ENCODE peak calls at places on chromosomes 16 and 17, in four cellular contexts. D is body of pancreas, G is left ventricle myocardium inferior, V is heart left ventricle. Q is an unnamed sample.

GRCh38 chr16:4945560-4946502 is 8.9 kb upstream of the PPL start:
- DNase-seq in V (no peak), G (peak; percentile 52), D (peak; percentile 38), Q (no peak)

GRCh38 chr17:16917995-16918394 is 53.9 kb downstream of the TNFRSF13B start:
- DNase-seq in D (no peak), V (no peak), G (peak; percentile 3), Q (peak; percentile 16)

GRCh38 chr16:64363039-64363438 is 758.8 kb downstream of the CDH11 start:
- DNase-seq in V (no peak), G (no peak), D (no peak), Q (no peak)

GRCh38 chr17:77681820-77682219 is 276.7 kb upstream of the TNRC6C start:
- DNase-seq in G (peak; percentile 86), V (peak; percentile 86), D (peak; percentile 20), Q (peak; percentile 27)

GRCh38 chr17:46979023-46979870 is at the start of gene RPRML:
- DNase-seq in D (peak; percentile 39), G (peak; percentile 28), V (peak; percentile 74), Q (peak; percentile 45)

GRCh38 chr17:54727624-54728023 is 173.0 kb upstream of the TOM1L1 start:
- DNase-seq in G (no peak), D (no peak), V (no peak), Q (no peak)

GRCh38 chr17:40180694-40181093 is 3.4 kb downstream of the RAPGEFL1 start:
- DNase-seq in G (no peak), V (no peak), D (peak; percentile 70), Q (peak; percentile 81)

GRCh38 chr17:9729735-9730420 is 61.5 kb downstream of the DHRS7C start:
- DNase-seq in G (no peak), V (no peak), D (no peak), Q (no peak)

GRCh38 chr17:77385750-77386501 is 245.2 kb downstream of the SEC14L1 start:
- DNase-seq in G (peak; percentile 61), V (no peak), D (no peak), Q (no peak)

GRCh38 chr16:84175351-84176081 is 11.3 kb downstream of the TAF1C start:
- DNase-seq in D (peak; percentile 68), G (no peak), V (no peak), Q (peak; percentile 55)

DNA sequence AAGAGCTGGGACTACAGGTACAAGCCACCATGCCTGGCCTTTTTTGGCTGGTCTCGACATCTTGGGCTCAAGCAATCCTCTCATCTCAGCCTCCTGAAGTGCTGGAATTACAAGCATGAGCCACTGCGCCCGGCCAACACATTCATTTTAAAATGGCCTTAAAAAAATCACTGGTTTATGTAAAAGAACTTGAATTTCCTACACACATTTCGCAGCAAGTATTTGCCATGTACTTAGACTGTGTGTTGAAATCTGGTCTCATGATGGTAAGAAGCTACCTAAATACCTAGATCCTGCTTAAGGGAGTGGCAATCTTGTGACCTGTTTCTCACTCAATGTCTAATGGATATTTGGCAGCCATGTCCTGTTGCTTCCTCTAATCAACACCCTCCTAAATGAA is 8.5 kb upstream of the CYTH1 start:
- DNase-seq in V (no peak), G (no peak), D (no peak), Q (no peak)
- H3K27ac ChIP-seq in V (no peak overlapping the region), G (peak overlapping the region; percentile 77), D (peak overlapping the region; percentile 80), Q (peak overlapping the region; percentile 81)

GRCh38 chr17:42677921-42678781 is 1.4 kb upstream of the PLEKHH3 start:
- DNase-seq in V (peak; percentile 94), G (peak; percentile 90), D (peak; percentile 94), Q (peak; percentile 85)

GRCh38 chr17:42681976-42682375 is 333 bp upstream of the CCR10 start:
- DNase-seq in V (no peak), D (no peak), G (no peak), Q (no peak)

GRCh38 chr17:42680331-42680808 is 1.3 kb downstream of the CCR10 start:
- DNase-seq in V (peak; percentile 72), G (no peak), D (peak; percentile 16), Q (no peak)

GRCh38 chr17:42679001-42679491 is 2.3 kb upstream of the PLEKHH3 start:
- DNase-seq in V (peak; percentile 66), D (peak; percentile 76), G (no peak), Q (peak; percentile 63)

DNA sequence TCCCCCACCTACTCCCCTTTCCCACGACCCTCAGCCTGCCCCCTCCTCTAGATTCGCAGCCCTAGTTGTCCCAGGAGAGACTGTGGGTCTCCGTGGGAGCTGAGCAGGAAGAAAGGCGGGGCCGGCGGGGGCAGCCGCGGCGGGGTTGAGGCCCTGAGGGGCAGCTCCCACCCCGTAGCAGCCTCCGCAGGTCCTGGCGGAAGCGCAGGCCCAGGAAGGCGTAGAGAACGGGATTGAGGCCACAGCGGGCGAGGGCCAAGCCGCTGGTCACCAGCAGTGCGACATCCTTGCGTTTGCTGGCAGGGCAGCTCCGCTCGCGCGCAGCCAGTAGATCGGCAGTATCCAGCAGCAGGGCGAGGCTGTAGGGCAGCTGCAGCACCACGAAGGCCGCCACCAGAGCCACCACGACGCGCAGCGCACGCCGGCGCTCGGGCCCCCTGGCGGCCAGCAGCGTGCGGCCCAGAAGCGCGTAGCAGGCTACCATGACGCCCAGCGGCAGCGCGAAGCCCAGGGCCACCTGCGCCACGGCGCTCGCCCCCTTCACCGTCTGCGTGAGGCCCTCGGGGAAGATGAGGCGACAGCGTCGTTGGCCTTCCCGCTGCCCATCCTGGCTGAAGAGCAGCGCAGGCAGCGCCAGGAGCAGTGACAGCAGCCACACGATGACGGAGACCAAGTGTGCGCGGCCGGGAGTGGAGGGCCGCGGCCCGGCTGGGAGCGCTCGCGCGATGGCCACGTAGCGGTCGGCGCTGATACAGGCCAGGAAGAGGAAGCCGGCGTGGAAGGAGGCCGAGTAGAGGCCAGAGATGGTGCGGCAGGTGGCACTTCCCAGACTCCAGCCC is 1.9 kb downstream of the CCR10 start:
- DNase-seq in G (peak; percentile 84), D (peak; percentile 83), V (peak; percentile 92), Q (peak; percentile 86)
- TF ChIP-seq CTCF in G (peak; percentile 97), D (peak; percentile 90), V (peak; percentile 91), Q (peak; percentile 94)

GRCh38 chr17:75830168-75831031 is 13.8 kb downstream of the UNC13D start:
- DNase-seq in V (no peak), D (no peak), G (no peak), Q (no peak)

GRCh38 chr17:75832652-75833400 is 11.4 kb downstream of the UNC13D start:
- DNase-seq in G (no peak), D (no peak), V (no peak), Q (no peak)

GRCh38 chr17:75832164-75832651 is 12.0 kb downstream of the UNC13D start:
- DNase-seq in D (peak; percentile 68), V (no peak), G (no peak), Q (peak; percentile 38)

GRCh38 chr17:75829747-75830146 is 14.5 kb downstream of the UNC13D start:
- DNase-seq in G (no peak), D (no peak), V (no peak), Q (no peak)

DNA sequence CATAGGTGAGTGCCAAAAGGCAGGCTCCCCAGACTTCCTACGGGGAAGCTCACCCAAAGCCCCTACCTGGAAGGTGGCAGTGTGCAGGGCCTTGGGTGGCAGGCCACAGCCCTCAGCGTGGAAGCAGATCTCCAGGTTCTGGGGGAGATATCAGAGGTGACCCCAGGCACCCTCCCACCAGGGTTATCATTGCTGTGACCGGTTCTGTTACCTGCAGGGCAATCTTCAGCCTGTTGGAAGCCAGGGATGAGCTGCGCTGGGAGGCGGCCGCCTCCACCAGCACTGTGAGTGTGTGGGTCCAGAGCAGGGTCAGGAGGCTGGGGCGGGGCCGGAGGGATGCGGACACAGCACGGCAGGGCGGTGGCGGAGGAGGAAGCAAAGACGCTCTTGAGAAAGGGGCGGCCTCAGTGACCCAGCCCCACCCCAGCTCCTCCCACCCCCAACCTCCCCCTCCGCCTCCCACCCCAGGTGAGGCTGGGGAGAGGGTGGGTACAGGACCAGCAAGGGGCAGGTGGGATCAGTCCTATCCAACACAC is 13.1 kb downstream of the UNC13D start:
- DNase-seq in V (no peak), G (no peak), D (no peak), Q (no peak)
- H3K4me3 ChIP-seq in V (no peak overlapping the region), G (no peak overlapping the region), D (no peak overlapping the region), Q (no peak overlapping the region)

DNA sequence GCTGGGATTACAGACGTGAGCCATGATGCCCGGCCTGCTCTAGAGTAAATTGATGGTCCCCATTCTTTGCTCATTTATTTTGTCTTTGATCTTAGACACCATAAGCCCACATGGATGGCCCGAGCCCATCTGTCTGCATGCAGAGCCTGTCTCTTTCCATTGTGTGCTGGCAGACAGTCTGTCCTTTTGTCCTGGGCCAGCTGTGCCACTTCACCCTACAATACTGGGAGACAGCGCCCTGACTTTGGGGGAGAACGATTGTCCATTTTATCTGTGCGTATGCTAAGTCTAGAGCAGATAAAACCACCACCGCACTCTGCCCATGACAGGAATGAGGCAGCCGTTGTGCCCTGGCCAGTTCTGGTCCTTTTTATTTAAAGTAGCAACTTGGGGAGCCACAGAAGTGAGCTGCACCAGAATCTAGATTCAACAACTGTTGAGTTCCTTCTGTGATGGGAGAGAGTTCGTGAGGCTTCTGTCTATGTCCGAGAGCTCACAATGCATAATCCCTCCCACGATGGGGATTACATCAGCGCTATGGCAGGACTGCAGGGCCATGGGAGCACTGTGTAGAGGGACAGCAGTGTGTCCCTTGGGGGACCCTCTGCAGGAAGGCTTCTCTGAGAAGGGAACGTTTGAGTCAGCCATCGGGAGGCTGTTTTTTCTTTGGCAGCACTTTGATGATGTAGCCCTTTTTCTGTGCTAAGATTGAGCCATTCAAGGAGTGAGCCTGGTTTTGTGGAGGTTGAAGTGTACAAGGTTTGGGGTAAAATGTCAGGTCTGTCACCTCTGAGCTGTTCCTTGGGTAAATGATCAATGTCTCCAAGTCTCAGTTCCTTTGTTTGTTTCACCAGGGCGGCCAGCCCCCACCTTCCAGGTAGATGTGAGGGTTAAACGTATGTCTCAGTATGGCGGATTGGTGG is 13.0 kb downstream of the SNX29 start:
- DNase-seq in D (no peak), V (no peak), G (no peak), Q (no peak)
- H3K27ac ChIP-seq in D (no peak overlapping the region), V (no peak overlapping the region), G (peak overlapping the region; percentile 44), Q (no peak overlapping the region)

GRCh38 chr17:3986939-3987335 is 22.7 kb upstream of the ATP2A3 start:
- DNase-seq in D (no peak), G (no peak), V (no peak), Q (no peak)
- TF ChIP-seq CTCF in D (no peak), G (no peak), V (no peak), Q (no peak)